ENCODE peak calls at places on chromosomes 1 and 21, in seven cellular contexts. Q, E, P, F, G, B and A are unnamed samples.

GRCh38 chr1:100912019-100912418 is 16.1 kb downstream of the SLC30A7 start:
- DNase-seq in Q (no peak), E (no peak), P (no peak), F (no peak), G (no peak), B (no peak), A (no peak)

GRCh38 chr1:47534417-47534816 is 96.6 kb downstream of the FOXD2 start:
- DNase-seq in Q (no peak), E (no peak), P (no peak), F (no peak), G (no peak), B (no peak), A (no peak)

GRCh38 chr1:167502719-167503452 is 15.4 kb downstream of the CD247 start:
- DNase-seq in Q (no peak), E (no peak), P (no peak), F (no peak), G (no peak), B (no peak), A (no peak)

GRCh38 chr1:100463809-100464424 is 74.0 kb upstream of the GPR88 start:
- DNase-seq in Q (peak), E (no peak), P (peak), F (peak), G (no peak), B (peak), A (peak)

GRCh38 chr1:45018599-45019230 is 6.7 kb downstream of the UROD start:
- DNase-seq in Q (peak), E (peak), P (peak), F (no peak), G (no peak), B (peak), A (peak)

GRCh38 chr1:205535866-205536758 is 31.6 kb downstream of the CDK18 start:
- DNase-seq in Q (no peak), E (no peak), P (no peak), F (peak), G (no peak), B (no peak), A (no peak)

GRCh38 chr1:4700801-4701200 is 46.4 kb downstream of the AJAP1 start:
- DNase-seq in Q (no peak), E (no peak), P (no peak), F (no peak), G (no peak), B (peak), A (no peak)

GRCh38 chr21:35217504-35218060 is 168.5 kb upstream of the RUNX1 start:
- DNase-seq in Q (no peak), E (no peak), P (no peak), F (no peak), G (no peak), B (no peak), A (no peak)

GRCh38 chr1:167095368-167095767 is 1.5 kb downstream of the STYXL2 start:
- DNase-seq in Q (no peak), E (no peak), P (no peak), F (no peak), G (no peak), B (no peak), A (no peak)

GRCh38 chr1:46687910-46688509 is 16.4 kb downstream of the TEX38 start:
- DNase-seq in Q (no peak), E (no peak), P (no peak), F (no peak), G (no peak), B (no peak), A (no peak)

GRCh38 chr1:42165511-42166210 is 1.1 kb upstream of the GUCA2A start:
- DNase-seq in Q (no peak), E (peak), P (no peak), F (no peak), G (no peak), B (no peak), A (no peak)

GRCh38 chr21:29521872-29522271 is 223.2 kb downstream of the BACH1 start:
- DNase-seq in Q (no peak), E (no peak), P (no peak), F (no peak), G (no peak), B (no peak), A (no peak)